ENCODE peak calls at places on chromosomes 2 and 18, in seven cellular contexts. N is Calu3; Y is B cell; A is GM23338; D is CD4-positive, alpha-beta T cell; K is A673; G is GM20000. C is an unnamed sample.

GRCh38 chr18:52572036-52572750 is 232.2 kb downstream of the DCC start:
- DNase-seq in N (no peak), Y (no peak), A (no peak), D (no peak), K (no peak), G (no peak), C (no peak)

GRCh38 chr2:219997341-219997851 is 370.0 kb downstream of the SLC4A3 start:
- DNase-seq in N (peak; percentile 40), Y (peak; percentile 2), A (peak; percentile 81), D (no peak), K (peak; percentile 89), G (no peak), C (no peak)

GRCh38 chr2:16588565-16588964 is 77.1 kb downstream of the CYRIA start:
- DNase-seq in N (no peak), Y (no peak), A (peak; percentile 82), D (no peak), K (no peak), G (no peak), C (no peak)

GRCh38 chr2:69572640-69573039 is 70.9 kb downstream of the AAK1 start:
- DNase-seq in N (no peak), Y (no peak), A (no peak), D (no peak), K (no peak), G (no peak), C (no peak)

GRCh38 chr2:41735446-41735845 is 312.4 kb upstream of the PKDCC start:
- DNase-seq in N (no peak), Y (no peak), A (no peak), D (no peak), K (no peak), G (no peak), C (no peak)

GRCh38 chr2:210577263-210578071 is 21.1 kb downstream of the CPS1 start:
- DNase-seq in N (no peak), Y (peak; percentile 23), A (peak; percentile 87), D (no peak), K (peak; percentile 70), G (peak; percentile 47), C (peak; percentile 12)

GRCh38 chr2:230877737-230878598 is 13.2 kb downstream of the ITM2C start:
- DNase-seq in N (no peak), Y (peak; percentile 80), A (no peak), D (no peak), K (no peak), G (no peak), C (no peak)

GRCh38 chr2:35298493-35298892 is 1057.1 kb upstream of the CRIM1 start:
- DNase-seq in N (no peak), Y (no peak), A (no peak), D (no peak), K (peak; percentile 21), G (no peak), C (no peak)

GRCh38 chr2:107132141-107132540 is 246.2 kb upstream of the ST6GAL2 start:
- DNase-seq in N (no peak), Y (peak; percentile 21), A (no peak), D (no peak), K (no peak), G (peak; percentile 13), C (no peak)

GRCh38 chr2:23524261-23524706 is 139.3 kb downstream of the KLHL29 start:
- DNase-seq in N (peak; percentile 49), Y (no peak), A (no peak), D (no peak), K (no peak), G (no peak), C (no peak)

DNA sequence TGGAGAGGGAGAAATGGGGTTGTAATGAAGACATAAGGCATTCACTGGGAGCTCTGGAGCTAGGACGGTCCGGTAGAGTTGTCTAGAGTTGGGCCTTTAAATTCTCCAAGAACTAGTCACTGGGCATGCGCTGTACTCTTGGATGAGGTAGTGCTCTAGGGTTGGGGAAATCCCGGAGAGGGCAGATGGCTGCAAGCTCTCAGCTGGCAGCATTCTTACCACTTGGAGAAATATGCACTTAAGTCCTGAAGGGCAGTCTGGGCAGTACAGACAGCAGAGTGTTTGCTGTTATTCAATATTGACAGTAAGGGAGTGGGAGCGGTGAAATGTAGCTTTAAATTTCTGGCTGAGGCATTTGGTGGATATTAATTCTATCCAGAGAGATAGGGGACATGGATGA is 214.6 kb downstream of the RDH14 start:
- DNase-seq in N (peak; percentile 30), Y (no peak), A (no peak), D (no peak), K (no peak), G (no peak), C (no peak)
- TF ChIP-seq CTCF in N (no peak), Y (no peak), A (no peak), D (no peak), K (no peak), G (no peak), C (no peak)

GRCh38 chr2:64330281-64330680 is 123.7 kb upstream of the LGALSL start:
- DNase-seq in N (no peak), Y (no peak), A (no peak), D (no peak), K (no peak), G (no peak), C (no peak)
- TF ChIP-seq CTCF in N (no peak), Y (no peak), A (no peak), D (no peak), K (no peak), G (no peak), C (no peak)

GRCh38 chr2:4763009-4763408 is 929.2 kb upstream of the SOX11 start:
- DNase-seq in N (no peak), Y (peak; percentile 2), A (peak; percentile 62), D (no peak), K (peak; percentile 94), G (no peak), C (no peak)
- TF ChIP-seq CTCF in N (no peak), Y (no peak), A (peak; percentile 68), D (no peak), K (peak; percentile 93), G (no peak), C (no peak)

GRCh38 chr2:143581989-143582719 is 452.9 kb downstream of the ARHGAP15 start:
- DNase-seq in N (no peak), Y (no peak), A (no peak), D (no peak), K (peak; percentile 34), G (no peak), C (no peak)
- TF ChIP-seq CTCF in N (no peak), Y (no peak), A (peak; percentile 49), D (no peak), K (peak; percentile 45), G (no peak), C (no peak)

DNA sequence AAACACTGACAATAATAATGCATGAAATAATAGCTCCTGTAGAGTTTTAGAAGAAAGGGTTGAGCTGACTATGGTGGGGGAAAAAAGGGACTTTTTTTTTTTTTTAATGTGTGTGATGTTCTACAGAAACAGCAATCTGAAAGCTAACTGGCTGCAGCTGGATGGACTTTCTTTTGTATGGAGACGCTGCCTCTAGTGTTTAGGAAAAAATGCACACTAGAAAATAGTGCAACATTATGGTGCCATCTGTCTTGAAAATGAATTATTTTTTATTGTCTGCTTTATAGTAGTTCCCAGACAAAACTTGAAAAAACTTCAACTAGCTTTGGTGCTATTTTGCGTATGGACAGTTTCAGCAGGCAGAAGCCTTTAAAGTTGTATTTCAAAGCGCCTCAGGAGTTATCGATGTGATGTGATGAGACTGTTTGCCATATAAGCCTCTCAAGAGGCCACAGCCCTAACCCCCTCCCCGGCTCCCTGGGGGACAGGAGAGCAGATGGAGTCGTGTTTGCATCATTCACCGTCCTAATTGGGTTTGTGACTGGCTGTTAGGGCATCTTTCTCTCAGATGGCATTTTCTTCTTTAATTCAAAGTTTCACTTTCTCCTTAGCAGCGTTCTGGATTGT is 86.9 kb downstream of the LTBP1 start:
- DNase-seq in N (peak; percentile 10), Y (no peak), A (peak; percentile 32), D (no peak), K (peak; percentile 56), G (no peak), C (no peak)
- TF ChIP-seq CTCF in N (no peak), Y (no peak), A (peak; percentile 45), D (no peak), K (peak; percentile 57), G (no peak), C (peak; percentile 26)

GRCh38 chr2:168849610-168850009 is 40.6 kb downstream of the SPC25 start:
- DNase-seq in N (peak; percentile 87), Y (no peak), A (peak; percentile 63), D (no peak), K (peak; percentile 60), G (no peak), C (no peak)
- TF ChIP-seq CTCF in N (peak; percentile 67), Y (no peak), A (peak; percentile 64), D (no peak), K (peak; percentile 32), G (no peak), C (no peak)